ENCODE peak calls at places on chromosomes 11 and 22, in four cellular contexts. C, T, E and S are unnamed samples.

GRCh38 chr11:76620471-76620870 is 50.1 kb downstream of the LRRC32 start:
- DNase-seq in C (no peak), E (no peak), T (peak), S (no peak)

GRCh38 chr22:43144949-43145348 is 1.8 kb upstream of the MCAT start:
- DNase-seq in T (no peak), C (no peak), E (no peak), S (no peak)

GRCh38 chr11:69912911-69913451 is 93.8 kb upstream of the FGF3 start:
- DNase-seq in T (no peak), E (no peak), C (no peak), S (no peak)

GRCh38 chr11:110797453-110797852 is 85.2 kb upstream of the ARHGAP20 start:
- DNase-seq in C (no peak), E (no peak), T (no peak), S (no peak)

GRCh38 chr11:83521647-83522596 is 235.8 kb upstream of the CCDC90B start:
- DNase-seq in T (no peak), C (no peak), E (no peak), S (no peak)

GRCh38 chr11:64006468-64006867 is 20.2 kb downstream of the OTUB1 start:
- DNase-seq in C (no peak), E (no peak), T (no peak), S (no peak)

GRCh38 chr22:27307545-27308279 is 493.8 kb downstream of the MN1 start:
- DNase-seq in T (no peak), E (no peak), C (no peak), S (no peak)

GRCh38 chr22:43666511-43666910 is 145.6 kb downstream of the EFCAB6 start:
- DNase-seq in C (no peak), T (no peak), E (no peak), S (no peak)

GRCh38 chr11:13110929-13111812 is 102.1 kb downstream of the RASSF10 start:
- DNase-seq in E (no peak), T (no peak), C (no peak), S (no peak)

GRCh38 chr22:45731041-45731797 is 59.6 kb downstream of the ATXN10 start:
- DNase-seq in E (no peak), C (no peak), T (peak), S (no peak)

GRCh38 chr22:42743501-42743991 is 22.9 kb upstream of the A4GALT start:
- DNase-seq in T (no peak), C (no peak), E (no peak), S (no peak)

GRCh38 chr11:9573775-9574555 is 495 bp downstream of the WEE1 start:
- DNase-seq in C (no peak), E (no peak), T (no peak), S (peak)

GRCh38 chr11:67290801-67291200 is 1.7 kb downstream of the ANKRD13D start:
- DNase-seq in E (no peak), T (no peak), C (no peak), S (no peak)

GRCh38 chr11:130873766-130874165 is 42.5 kb downstream of the SNX19 start:
- DNase-seq in E (no peak), T (no peak), C (no peak), S (no peak)

GRCh38 chr11:124799384-124800225 is 601 bp downstream of the MSANTD2 start:
- DNase-seq in T (no peak), E (peak), C (no peak), S (no peak)

GRCh38 chr22:28977481-28977971 is 84.1 kb downstream of the C22orf31 start:
- DNase-seq in E (no peak), C (no peak), T (no peak), S (no peak)

GRCh38 chr11:1820463-1821325 is 14.1 kb upstream of the SYT8 start:
- DNase-seq in E (no peak), T (no peak), C (no peak), S (no peak)

GRCh38 chr11:74319139-74319538 is 7.7 kb upstream of the P4HA3 start:
- DNase-seq in E (no peak), T (peak), C (no peak), S (no peak)